ENCODE peak calls at places on chromosomes 4 and X, in four cellular contexts. One of them, this sample, is unnamed.

GRCh38 chr4:47519239-47519883 is 34.3 kb downstream of the ATP10D start:
- DNase-seq in fibroblast of the aortic adventitia: no peak
- DNase-seq in transverse colon: no peak
- DNase-seq in PC-9: no peak
- DNase-seq in this sample: no peak

GRCh38 chr4:185395956-185396723 is 416 bp upstream of the LRP2BP start:
- DNase-seq in fibroblast of the aortic adventitia: peak
- DNase-seq in PC-9: peak
- DNase-seq in transverse colon: peak
- DNase-seq in this sample: peak

GRCh38 chrX:100654256-100654655 is 10.3 kb downstream of the SRPX2 start:
- DNase-seq in fibroblast of the aortic adventitia: no peak
- DNase-seq in transverse colon: no peak
- DNase-seq in PC-9: no peak
- DNase-seq in this sample: no peak

GRCh38 chr4:5730993-5731975 is 20.3 kb downstream of the EVC start:
- DNase-seq in transverse colon: no peak
- DNase-seq in PC-9: no peak
- DNase-seq in fibroblast of the aortic adventitia: no peak
- DNase-seq in this sample: no peak

GRCh38 chr4:186948361-186949291 is 225.0 kb upstream of the FAT1 start:
- DNase-seq in fibroblast of the aortic adventitia: no peak
- DNase-seq in transverse colon: no peak
- DNase-seq in PC-9: no peak
- DNase-seq in this sample: no peak

GRCh38 chr4:22003878-22004277 is 55.3 kb upstream of the KCNIP4 start:
- DNase-seq in transverse colon: no peak
- DNase-seq in fibroblast of the aortic adventitia: no peak
- DNase-seq in PC-9: no peak
- DNase-seq in this sample: no peak

GRCh38 chr4:16745009-16745408 is 153.4 kb downstream of the LDB2 start:
- DNase-seq in PC-9: no peak
- DNase-seq in transverse colon: no peak
- DNase-seq in fibroblast of the aortic adventitia: peak
- DNase-seq in this sample: peak

GRCh38 chr4:113094802-113095201 is 45.3 kb downstream of the ANK2 start:
- DNase-seq in PC-9: no peak
- DNase-seq in fibroblast of the aortic adventitia: peak
- DNase-seq in transverse colon: no peak
- DNase-seq in this sample: no peak

GRCh38 chr4:24024597-24024996 is 134.8 kb upstream of the PPARGC1A start:
- DNase-seq in PC-9: no peak
- DNase-seq in transverse colon: no peak
- DNase-seq in fibroblast of the aortic adventitia: peak
- DNase-seq in this sample: no peak

GRCh38 chr4:3290476-3290875 is 2.3 kb upstream of the RGS12 start:
- DNase-seq in transverse colon: no peak
- DNase-seq in PC-9: no peak
- DNase-seq in fibroblast of the aortic adventitia: no peak
- DNase-seq in this sample: no peak

GRCh38 chrX:81528041-81528440 is 326.1 kb downstream of the SH3BGRL start:
- DNase-seq in transverse colon: no peak
- DNase-seq in PC-9: no peak
- DNase-seq in fibroblast of the aortic adventitia: no peak
- DNase-seq in this sample: no peak

GRCh38 chrX:16953606-16954211 is 7.3 kb downstream of the REPS2 start:
- DNase-seq in transverse colon: no peak
- DNase-seq in fibroblast of the aortic adventitia: no peak
- DNase-seq in PC-9: peak
- DNase-seq in this sample: no peak

GRCh38 chrX:133905305-133905704 is 80.1 kb downstream of the GPC3 start:
- DNase-seq in PC-9: no peak
- DNase-seq in fibroblast of the aortic adventitia: no peak
- DNase-seq in transverse colon: no peak
- DNase-seq in this sample: no peak

GRCh38 chr4:36758779-36759178 is 477.4 kb downstream of the DTHD1 start:
- DNase-seq in fibroblast of the aortic adventitia: no peak
- DNase-seq in PC-9: no peak
- DNase-seq in transverse colon: no peak
- DNase-seq in this sample: no peak

GRCh38 chrX:107450823-107451509 is 1.5 kb downstream of the FRMPD3 start:
- DNase-seq in transverse colon: no peak
- DNase-seq in PC-9: no peak
- DNase-seq in fibroblast of the aortic adventitia: no peak
- DNase-seq in this sample: peak

GRCh38 chr4:99886146-99886545 is 8.1 kb downstream of the LAMTOR3 start:
- DNase-seq in transverse colon: no peak
- DNase-seq in fibroblast of the aortic adventitia: peak
- DNase-seq in PC-9: no peak
- DNase-seq in this sample: no peak

GRCh38 chr4:86855572-86855971 is 6.4 kb upstream of the SLC10A6 start:
- DNase-seq in transverse colon: no peak
- DNase-seq in PC-9: peak
- DNase-seq in fibroblast of the aortic adventitia: peak
- DNase-seq in this sample: no peak

GRCh38 chrX:17519349-17519748 is 144.3 kb downstream of the NHS start:
- DNase-seq in fibroblast of the aortic adventitia: peak
- DNase-seq in transverse colon: peak
- DNase-seq in PC-9: no peak
- DNase-seq in this sample: no peak

GRCh38 chr4:97952763-97953162 is 190.5 kb downstream of the STPG2 start:
- DNase-seq in PC-9: no peak
- DNase-seq in transverse colon: no peak
- DNase-seq in fibroblast of the aortic adventitia: no peak
- DNase-seq in this sample: no peak

GRCh38 chrX:12988797-12989196 is 13.9 kb downstream of the TMSB4X start:
- DNase-seq in PC-9: peak
- DNase-seq in fibroblast of the aortic adventitia: peak
- DNase-seq in transverse colon: no peak
- DNase-seq in this sample: peak

GRCh38 chr4:38294238-38294637 is 334.0 kb downstream of the PTTG2 start:
- DNase-seq in fibroblast of the aortic adventitia: no peak
- DNase-seq in transverse colon: no peak
- DNase-seq in PC-9: no peak
- DNase-seq in this sample: no peak

GRCh38 chr4:13990596-13991589 is 363.4 kb upstream of the BOD1L1 start:
- DNase-seq in fibroblast of the aortic adventitia: peak
- DNase-seq in PC-9: no peak
- DNase-seq in transverse colon: no peak
- DNase-seq in this sample: no peak

GRCh38 chr4:17688011-17688441 is 73.6 kb downstream of the MED28 start:
- DNase-seq in PC-9: no peak
- DNase-seq in transverse colon: no peak
- DNase-seq in fibroblast of the aortic adventitia: no peak
- DNase-seq in this sample: no peak

GRCh38 chr4:83320548-83320947 is 14.1 kb downstream of the HPSE start:
- DNase-seq in transverse colon: peak
- DNase-seq in PC-9: no peak
- DNase-seq in fibroblast of the aortic adventitia: peak
- DNase-seq in this sample: peak

GRCh38 chrX:130120321-130120731 is 10.0 kb upstream of the ELF4 start:
- DNase-seq in transverse colon: no peak
- DNase-seq in fibroblast of the aortic adventitia: no peak
- DNase-seq in PC-9: no peak
- DNase-seq in this sample: no peak

GRCh38 chr4:763922-764321 is 58.3 kb downstream of the PCGF3 start:
- DNase-seq in fibroblast of the aortic adventitia: no peak
- DNase-seq in transverse colon: no peak
- DNase-seq in PC-9: no peak
- DNase-seq in this sample: no peak

GRCh38 chr4:19285146-19285545 is 966.6 kb upstream of the SLIT2 start:
- DNase-seq in PC-9: no peak
- DNase-seq in transverse colon: no peak
- DNase-seq in fibroblast of the aortic adventitia: no peak
- DNase-seq in this sample: no peak

GRCh38 chr4:19286924-19287323 is 964.8 kb upstream of the SLIT2 start:
- DNase-seq in fibroblast of the aortic adventitia: no peak
- DNase-seq in PC-9: no peak
- DNase-seq in transverse colon: no peak
- DNase-seq in this sample: no peak
- H3K4me3 ChIP-seq in fibroblast of the aortic adventitia: no peak
- H3K4me3 ChIP-seq in PC-9: no peak
- H3K4me3 ChIP-seq in transverse colon: no peak
- H3K4me3 ChIP-seq in this sample: no peak

DNA sequence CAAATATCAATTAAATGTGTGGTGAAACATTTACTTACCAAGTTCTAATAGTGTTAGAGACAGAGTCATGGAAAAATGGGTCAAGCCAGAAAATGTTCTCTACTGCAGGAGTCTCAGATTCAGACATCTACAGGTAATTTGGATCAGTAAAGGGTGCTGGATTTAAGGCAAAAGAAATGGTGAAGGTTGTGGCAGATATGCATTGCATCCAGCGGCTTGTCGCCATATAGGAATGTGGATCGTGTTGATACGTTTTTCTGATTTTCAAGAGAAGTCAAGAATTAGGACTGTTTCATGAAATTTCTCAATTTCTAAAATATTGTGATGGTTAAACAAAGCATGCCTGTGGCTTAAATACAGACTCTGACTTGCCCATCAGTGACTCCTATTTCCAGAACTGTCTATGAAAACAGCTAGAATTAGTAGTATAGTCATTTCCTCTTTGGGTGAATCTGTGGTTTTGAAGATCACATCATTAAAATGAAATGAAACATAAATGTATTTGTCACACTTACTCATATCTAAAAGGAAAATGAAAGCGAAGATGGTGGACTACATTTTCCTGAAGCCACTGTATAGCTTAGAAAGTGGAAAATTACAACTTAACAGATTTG is 110.1 kb upstream of the VEGFC start:
- DNase-seq in fibroblast of the aortic adventitia: peak
- DNase-seq in PC-9: no peak
- DNase-seq in transverse colon: no peak
- DNase-seq in this sample: no peak
- H3K4me3 ChIP-seq in fibroblast of the aortic adventitia: no peak
- H3K4me3 ChIP-seq in PC-9: no peak
- H3K4me3 ChIP-seq in transverse colon: no peak
- H3K4me3 ChIP-seq in this sample: no peak

GRCh38 chr4:116796022-116796421 is 289.4 kb downstream of the TRAM1L1 start:
- DNase-seq in PC-9: no peak
- DNase-seq in fibroblast of the aortic adventitia: no peak
- DNase-seq in transverse colon: no peak
- DNase-seq in this sample: no peak
- H3K4me3 ChIP-seq in PC-9: no peak
- H3K4me3 ChIP-seq in fibroblast of the aortic adventitia: no peak
- H3K4me3 ChIP-seq in transverse colon: no peak
- H3K4me3 ChIP-seq in this sample: no peak

GRCh38 chr4:20043992-20044391 is 207.7 kb upstream of the SLIT2 start:
- DNase-seq in transverse colon: no peak
- DNase-seq in fibroblast of the aortic adventitia: no peak
- DNase-seq in PC-9: no peak
- DNase-seq in this sample: no peak

GRCh38 chr4:20044936-20045335 is 206.8 kb upstream of the SLIT2 start:
- DNase-seq in fibroblast of the aortic adventitia: no peak
- DNase-seq in transverse colon: no peak
- DNase-seq in PC-9: no peak
- DNase-seq in this sample: no peak

GRCh38 chr4:20044502-20044911 is 207.2 kb upstream of the SLIT2 start:
- DNase-seq in transverse colon: no peak
- DNase-seq in PC-9: no peak
- DNase-seq in fibroblast of the aortic adventitia: peak
- DNase-seq in this sample: no peak

GRCh38 chr4:20041838-20042237 is 209.9 kb upstream of the SLIT2 start:
- DNase-seq in fibroblast of the aortic adventitia: no peak
- DNase-seq in transverse colon: no peak
- DNase-seq in PC-9: no peak
- DNase-seq in this sample: no peak

GRCh38 chr4:20042769-20043168 is 208.9 kb upstream of the SLIT2 start:
- DNase-seq in PC-9: no peak
- DNase-seq in fibroblast of the aortic adventitia: no peak
- DNase-seq in transverse colon: no peak
- DNase-seq in this sample: no peak
- H3K4me3 ChIP-seq in PC-9: no peak
- H3K4me3 ChIP-seq in fibroblast of the aortic adventitia: no peak
- H3K4me3 ChIP-seq in transverse colon: no peak
- H3K4me3 ChIP-seq in this sample: no peak

DNA sequence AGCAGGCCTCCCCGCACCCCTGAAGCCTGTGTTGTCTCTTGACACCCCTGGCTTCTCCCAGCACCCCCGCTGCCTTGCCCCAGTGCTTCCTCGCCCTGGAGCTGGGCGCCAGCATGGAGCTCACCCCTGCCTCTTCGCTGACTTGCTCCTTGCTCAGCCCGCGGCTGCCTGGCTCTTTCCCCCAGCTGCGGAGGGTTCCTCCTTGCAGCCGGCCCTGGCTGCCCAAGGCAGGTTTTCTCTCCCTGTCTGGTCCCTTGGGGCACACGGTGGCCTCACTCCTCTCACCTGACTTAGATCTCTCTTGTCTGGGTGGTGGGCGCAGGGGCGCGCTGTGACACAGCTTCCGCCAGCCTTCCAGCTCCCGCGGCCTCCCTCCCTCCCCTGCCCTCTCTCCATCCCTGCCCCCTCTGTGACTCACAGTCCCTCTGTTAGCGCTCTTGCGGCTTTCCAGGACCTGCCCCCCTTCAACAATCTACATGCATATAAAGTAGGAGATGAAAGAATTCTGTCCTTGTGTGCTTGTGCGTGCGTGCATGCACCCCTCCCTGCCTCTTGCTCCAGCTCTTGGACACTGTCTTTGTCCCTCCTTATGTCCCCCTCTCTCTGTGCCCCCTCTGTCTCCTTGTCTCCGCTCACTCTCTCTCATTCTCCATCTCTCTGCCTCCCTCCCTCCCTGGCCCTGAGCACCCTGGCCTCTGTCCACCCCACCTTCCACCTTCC is 2.2 kb downstream of the PLXNB3 start:
- DNase-seq in transverse colon: peak
- DNase-seq in fibroblast of the aortic adventitia: peak
- DNase-seq in PC-9: peak
- DNase-seq in this sample: no peak
- H3K4me3 ChIP-seq in transverse colon: peak
- H3K4me3 ChIP-seq in fibroblast of the aortic adventitia: peak
- H3K4me3 ChIP-seq in PC-9: peak
- H3K4me3 ChIP-seq in this sample: no peak

This sample was measured in thyroid gland.